ENCODE peak calls at places on chromosomes 2 and 18, in nine cellular contexts. Y, L, C, T, G, W, R, S and Q are unnamed samples.

GRCh38 chr2:96325884-96326255 is 753 bp downstream of the ITPRIPL1 start:
- DNase-seq in G (no peak), Y (no peak), W (no peak), S (no peak), R (no peak), C (no peak), T (no peak), L (no peak), Q (no peak)

GRCh38 chr2:128978155-128978707 is 659.6 kb upstream of the HS6ST1 start:
- DNase-seq in Y (no peak), C (no peak), S (no peak), R (no peak), L (peak; percentile 46), G (no peak), W (no peak), T (no peak), Q (no peak)

GRCh38 chr18:10518595-10519273 is 7.1 kb upstream of the NAPG start:
- DNase-seq in T (no peak), Y (no peak), L (peak; percentile 63), C (no peak), R (peak; percentile 74), W (peak; percentile 73), S (peak; percentile 10), G (peak; percentile 41), Q (peak; percentile 60)

GRCh38 chr2:86143307-86143706 is 37.3 kb downstream of the PTCD3 start:
- DNase-seq in R (no peak), C (no peak), L (no peak), S (no peak), G (no peak), T (no peak), Y (no peak), W (no peak), Q (no peak)

GRCh38 chr2:218607436-218608115 is at the start of gene PLCD4:
- DNase-seq in W (peak; percentile 24), G (peak; percentile 65), Y (no peak), T (no peak), R (no peak), S (no peak), L (peak; percentile 24), C (peak; percentile 5), Q (peak; percentile 20)

GRCh38 chr2:21650566-21650965 is 526.8 kb downstream of the TDRD15 start:
- DNase-seq in R (no peak), C (no peak), S (no peak), T (no peak), G (no peak), L (no peak), W (no peak), Y (no peak), Q (no peak)

GRCh38 chr2:68732533-68732932 is 2.1 kb upstream of the ARHGAP25 start:
- DNase-seq in R (no peak), W (no peak), Y (no peak), S (no peak), C (no peak), T (no peak), G (no peak), L (no peak), Q (no peak)

GRCh38 chr2:118492335-118492734 is 355.1 kb downstream of the EN1 start:
- DNase-seq in C (no peak), T (no peak), S (no peak), R (no peak), W (no peak), L (peak; percentile 18), G (no peak), Y (no peak), Q (no peak)

GRCh38 chr2:85777441-85777861 is 23.7 kb downstream of the ATOH8 start:
- DNase-seq in C (no peak), G (no peak), L (no peak), T (no peak), Y (no peak), R (no peak), W (no peak), S (no peak), Q (no peak)

GRCh38 chr18:2547477-2548087 is 23.7 kb downstream of the METTL4 start:
- DNase-seq in R (no peak), W (peak; percentile 63), L (peak; percentile 78), S (peak; percentile 15), Y (no peak), C (no peak), T (no peak), G (peak; percentile 36), Q (peak; percentile 34)

GRCh38 chr2:182642328-182642727 is 73.7 kb upstream of the DNAJC10 start:
- DNase-seq in C (peak; percentile 72), R (peak; percentile 13), L (peak; percentile 59), G (peak; percentile 62), W (peak; percentile 43), T (no peak), S (peak; percentile 64), Y (peak; percentile 49), Q (peak; percentile 58)

GRCh38 chr2:8115966-8116365 is 565.9 kb upstream of the ID2 start:
- DNase-seq in R (no peak), W (no peak), Y (no peak), T (no peak), L (no peak), C (no peak), G (no peak), S (no peak), Q (no peak)

GRCh38 chr2:97779141-97779540 is 65.8 kb downstream of the ZAP70 start:
- DNase-seq in W (no peak), C (no peak), S (no peak), L (no peak), Y (no peak), G (no peak), R (no peak), T (no peak), Q (no peak)

GRCh38 chr2:226159875-226160479 is 639.6 kb downstream of the IRS1 start:
- DNase-seq in G (no peak), T (no peak), C (no peak), S (no peak), L (no peak), Y (no peak), R (no peak), W (peak; percentile 16), Q (no peak)

GRCh38 chr2:55861733-55862132 is 61.8 kb downstream of the EFEMP1 start:
- DNase-seq in R (no peak), G (peak; percentile 22), Y (no peak), S (no peak), C (no peak), T (no peak), L (no peak), W (no peak), Q (no peak)

GRCh38 chr2:88656690-88657089 is 29.4 kb upstream of the EIF2AK3 start:
- DNase-seq in Y (no peak), T (no peak), R (no peak), S (no peak), C (no peak), L (peak; percentile 28), W (no peak), G (no peak), Q (no peak)

GRCh38 chr18:11989966-11990380 is 8.7 kb downstream of the IMPA2 start:
- DNase-seq in Y (peak; percentile 21), W (peak; percentile 47), L (peak; percentile 64), C (peak; percentile 16), T (no peak), S (no peak), G (no peak), R (no peak), Q (peak; percentile 47)

GRCh38 chr2:100745630-100746029 is 74.3 kb upstream of the NPAS2 start:
- DNase-seq in S (no peak), R (no peak), Y (no peak), G (no peak), T (no peak), L (no peak), C (no peak), W (no peak), Q (no peak)

GRCh38 chr2:43324589-43325447 is 98.4 kb upstream of the ZFP36L2 start:
- DNase-seq in C (no peak), G (no peak), T (no peak), S (no peak), L (no peak), W (no peak), Y (no peak), R (no peak), Q (no peak)

GRCh38 chr18:68721681-68722583 is 7.0 kb upstream of the TMX3 start:
- DNase-seq in Y (no peak), G (no peak), T (no peak), R (no peak), C (no peak), S (no peak), W (no peak), L (no peak), Q (no peak)

GRCh38 chr18:36662000-36662399 is 166.8 kb downstream of the TPGS2 start:
- DNase-seq in R (no peak), T (no peak), S (no peak), C (peak; percentile 6), G (peak; percentile 22), Y (peak; percentile 53), W (no peak), L (peak; percentile 21), Q (no peak)

GRCh38 chr18:75314117-75314516 is 103.5 kb downstream of the TSHZ1 start:
- DNase-seq in W (no peak), S (no peak), R (no peak), L (no peak), C (no peak), Y (no peak), G (no peak), T (no peak), Q (no peak)

GRCh38 chr2:99851091-99851490 is 291.3 kb downstream of the AFF3 start:
- DNase-seq in R (no peak), W (no peak), L (no peak), C (no peak), Y (no peak), S (no peak), T (no peak), G (no peak), Q (no peak)

GRCh38 chr18:21897811-21898210 is 157.2 kb downstream of the MIB1 start:
- DNase-seq in W (peak; percentile 84), T (peak; percentile 57), R (no peak), C (peak; percentile 73), S (peak; percentile 75), L (peak; percentile 81), Y (peak; percentile 72), G (peak; percentile 38), Q (peak; percentile 44)

GRCh38 chr2:26805241-26805676 is 19.4 kb downstream of the CENPA start:
- DNase-seq in W (no peak), L (no peak), C (no peak), T (no peak), R (no peak), S (no peak), G (peak; percentile 93), Y (no peak), Q (no peak)

GRCh38 chr2:46298522-46299351 is 1.5 kb downstream of the EPAS1 start:
- DNase-seq in G (peak; percentile 69), Y (peak; percentile 47), L (peak; percentile 60), S (peak; percentile 45), R (no peak), W (peak; percentile 51), T (peak; percentile 73), C (peak; percentile 48), Q (peak; percentile 31)

GRCh38 chr2:148599112-148599991 is 45.2 kb upstream of the EPC2 start:
- DNase-seq in T (no peak), R (no peak), C (no peak), L (no peak), W (no peak), Y (no peak), S (no peak), G (no peak), Q (no peak)